ENCODE peak calls at places on chromosomes 3 and 15, in five cellular contexts. Y, O, S, G and B are unnamed samples.

GRCh38 chr15:101137312-101137940 is 114.4 kb downstream of the CHSY1 start:
- ATAC-seq in O (no peak), S (no peak), G (no peak), Y (no peak), B (no peak)

GRCh38 chr3:11250902-11251806 is 21.0 kb upstream of the ATG7 start:
- ATAC-seq in O (peak; percentile 48), S (no peak), G (no peak), Y (no peak), B (no peak)

GRCh38 chr15:63146684-63147083 is 10.6 kb downstream of the RPS27L start:
- ATAC-seq in O (no peak), G (no peak), Y (no peak), S (no peak), B (no peak)

GRCh38 chr3:126340081-126340511 is 17.1 kb downstream of the KLF15 start:
- ATAC-seq in Y (peak; percentile 39), O (no peak), S (peak; percentile 66), G (peak; percentile 39), B (peak; percentile 50)

GRCh38 chr15:31222769-31223345 is 103.8 kb upstream of the KLF13 start:
- ATAC-seq in G (no peak), S (no peak), Y (no peak), O (no peak), B (no peak)

GRCh38 chr3:183517656-183518055 is 37.9 kb downstream of the KLHL6 start:
- ATAC-seq in G (no peak), Y (no peak), S (no peak), O (no peak), B (no peak)

GRCh38 chr3:171353423-171353822 is 106.8 kb downstream of the TNIK start:
- ATAC-seq in G (no peak), S (no peak), O (no peak), Y (no peak), B (no peak)

GRCh38 chr15:72844067-72844466 is 60.5 kb upstream of the ADPGK start:
- ATAC-seq in G (no peak), Y (no peak), O (no peak), S (no peak), B (no peak)

GRCh38 chr15:52579852-52580251 is 11.0 kb upstream of the ARPP19 start:
- ATAC-seq in G (peak; percentile 32), S (no peak), Y (peak; percentile 52), O (no peak), B (no peak)

GRCh38 chr15:24848050-24848449 is 106.7 kb upstream of the SNRPN start:
- ATAC-seq in O (no peak), Y (peak; percentile 35), G (peak; percentile 83), S (no peak), B (peak; percentile 25)

GRCh38 chr3:1026395-1026794 is 66.4 kb upstream of the CNTN6 start:
- ATAC-seq in S (no peak), G (no peak), Y (no peak), O (no peak), B (no peak)

GRCh38 chr15:76345269-76345879 is 8.8 kb downstream of the ISL2 start:
- ATAC-seq in G (no peak), S (no peak), O (no peak), Y (no peak), B (no peak)

GRCh38 chr15:58588096-58588495 is 156.3 kb downstream of the LIPC start:
- ATAC-seq in G (peak; percentile 45), Y (no peak), O (no peak), S (no peak), B (no peak)

GRCh38 chr3:182420741-182421140 is 372.6 kb upstream of the ATP11B start:
- ATAC-seq in Y (no peak), G (no peak), O (no peak), S (no peak), B (no peak)

GRCh38 chr3:50153782-50154475 is 1.2 kb upstream of the SEMA3F start:
- ATAC-seq in S (no peak), O (no peak), Y (no peak), G (no peak), B (no peak)

GRCh38 chr15:59039225-59039624 is 51.8 kb downstream of the RNF111 start:
- ATAC-seq in O (no peak), Y (no peak), G (no peak), S (no peak), B (no peak)

GRCh38 chr3:49183873-49184272 is 12.5 kb downstream of the KLHDC8B start:
- ATAC-seq in S (no peak), G (no peak), Y (no peak), O (no peak), B (no peak)

GRCh38 chr3:112097378-112097777 is 11.2 kb downstream of the C3orf52 start:
- ATAC-seq in S (peak; percentile 74), O (no peak), Y (peak; percentile 98), G (peak; percentile 92), B (peak; percentile 48)

GRCh38 chr15:71182522-71182921 is 67.3 kb downstream of the THSD4 start:
- ATAC-seq in O (no peak), S (no peak), G (no peak), Y (no peak), B (no peak)

GRCh38 chr3:31247850-31248618 is 284.7 kb upstream of the STT3B start:
- ATAC-seq in O (no peak), G (peak; percentile 87), S (no peak), Y (peak; percentile 82), B (no peak)

GRCh38 chr3:183185696-183186095 is 23.2 kb upstream of the LAMP3 start:
- ATAC-seq in S (no peak), O (no peak), G (peak; percentile 37), Y (no peak), B (no peak)

GRCh38 chr15:40367038-40367672 is 9.1 kb downstream of the DISP2 start:
- ATAC-seq in O (no peak), S (peak; percentile 38), Y (peak; percentile 79), G (peak; percentile 82), B (no peak)

GRCh38 chr3:126030455-126030854 is 53.5 kb downstream of the SLC41A3 start:
- ATAC-seq in G (no peak), O (no peak), S (no peak), Y (no peak), B (no peak)

GRCh38 chr3:172476339-172476738 is 28.1 kb upstream of the GHSR start:
- ATAC-seq in G (peak; percentile 9), Y (no peak), S (no peak), O (no peak), B (no peak)

GRCh38 chr3:195699148-195699771 is 21.5 kb upstream of the MUC20 start:
- ATAC-seq in O (no peak), S (no peak), G (no peak), Y (no peak), B (no peak)

GRCh38 chr3:44232407-44232806 is 9.3 kb upstream of the TOPAZ1 start:
- ATAC-seq in Y (no peak), S (no peak), O (peak; percentile 41), G (no peak), B (no peak)

GRCh38 chr3:57555738-57556458 is at the start of gene PDE12:
- ATAC-seq in O (peak; percentile 67), Y (peak; percentile 94), S (peak; percentile 92), G (peak; percentile 94), B (peak; percentile 94)

GRCh38 chr15:83762367-83762766 is 108.4 kb downstream of the ADAMTSL3 start:
- ATAC-seq in S (no peak), Y (no peak), O (no peak), G (no peak), B (no peak)

GRCh38 chr3:172692751-172693310 is 18.0 kb downstream of the NCEH1 start:
- ATAC-seq in Y (no peak), G (no peak), S (no peak), O (no peak), B (no peak)

GRCh38 chr3:143612541-143612940 is 235.7 kb downstream of the SLC9A9 start:
- ATAC-seq in S (no peak), Y (no peak), G (no peak), O (no peak), B (no peak)

GRCh38 chr3:195595778-195596531 is 12.2 kb upstream of the APOD start:
- ATAC-seq in O (no peak), G (no peak), S (no peak), Y (no peak), B (no peak)